ENCODE peak calls at places on chromosomes 11 and 22, in four cellular contexts. W is skeletal muscle cell, Z is NCI-H82, E is smooth muscle cell of the brain vasculature. R is an unnamed sample.
A peak's percentile ranks its signal among the peaks of the same experiment; 100 is the strongest.

GRCh38 chr22:43928418-43929307 is 5.1 kb downstream of the PNPLA3 start:
- DNase-seq in W (no peak), Z (no peak), E (no peak), R (peak; percentile 25)

GRCh38 chr22:45552580-45553332 is 50.1 kb downstream of the FBLN1 start:
- DNase-seq in W (peak; percentile 61), Z (no peak), E (peak; percentile 68), R (no peak)

GRCh38 chr22:46078241-46079092 is 71.9 kb upstream of the PPARA start:
- DNase-seq in W (no peak), Z (no peak), E (no peak), R (no peak)

GRCh38 chr22:23910496-23911190 is 16.5 kb downstream of the MIF start:
- DNase-seq in W (no peak), Z (no peak), E (no peak), R (no peak)

GRCh38 chr11:55942785-55943392 is 6.7 kb upstream of the OR5I1 start:
- DNase-seq in W (no peak), Z (peak; percentile 53), E (no peak), R (peak; percentile 12)

GRCh38 chr11:35558468-35558867 is 33.1 kb upstream of the PAMR1 start:
- DNase-seq in W (no peak), Z (no peak), E (no peak), R (no peak)

GRCh38 chr11:9953994-9954626 is 290.2 kb downstream of the SWAP70 start:
- DNase-seq in W (peak; percentile 78), Z (no peak), E (peak; percentile 47), R (no peak)

GRCh38 chr22:49368221-49368975 is 459.3 kb downstream of the BRD1 start:
- DNase-seq in W (no peak), Z (no peak), E (no peak), R (no peak)

GRCh38 chr11:45215098-45215497 is 68.7 kb downstream of the PRDM11 start:
- DNase-seq in W (no peak), Z (no peak), E (no peak), R (no peak)

GRCh38 chr22:19124377-19124776 is 2.2 kb upstream of the DGCR2 start:
- DNase-seq in W (no peak), Z (no peak), E (no peak), R (no peak)

GRCh38 chr11:5204787-5205186 is 4.3 kb upstream of the OR51V1 start:
- DNase-seq in W (peak; percentile 45), Z (peak; percentile 42), E (peak; percentile 44), R (peak; percentile 11)

GRCh38 chr11:8763070-8763469 is 80.5 kb downstream of the RPL27A start:
- DNase-seq in W (no peak), Z (no peak), E (no peak), R (no peak)

GRCh38 chr22:30027791-30028190 is 52.5 kb upstream of the HORMAD2 start:
- DNase-seq in W (no peak), Z (no peak), E (no peak), R (peak; percentile 62)

GRCh38 chr11:108233277-108233945 is 10.5 kb downstream of the ATM start:
- DNase-seq in W (no peak), Z (no peak), E (no peak), R (no peak)

GRCh38 chr22:38707346-38707745 is 1.6 kb downstream of the GTPBP1 start:
- DNase-seq in W (no peak), Z (no peak), E (no peak), R (peak; percentile 88)

GRCh38 chr22:40620464-40621046 is 16.0 kb downstream of the MRTFA start:
- DNase-seq in W (no peak), Z (no peak), E (no peak), R (no peak)

GRCh38 chr22:36365020-36365411 is 22.8 kb downstream of the MYH9 start:
- DNase-seq in W (peak; percentile 94), Z (no peak), E (no peak), R (peak; percentile 84)

GRCh38 chr11:87299041-87299481 is 261.3 kb downstream of the TMEM135 start:
- DNase-seq in W (no peak), Z (peak; percentile 29), E (no peak), R (peak; percentile 49)

GRCh38 chr11:119832536-119832935 is 103.5 kb upstream of the NECTIN1 start:
- DNase-seq in W (no peak), Z (peak; percentile 19), E (no peak), R (peak; percentile 98)

GRCh38 chr22:46352691-46353386 is 17.3 kb downstream of the TRMU start:
- DNase-seq in W (no peak), Z (peak; percentile 60), E (no peak), R (peak; percentile 37)

GRCh38 chr11:46348566-46348981 is 1.3 kb downstream of the DGKZ start:
- DNase-seq in W (no peak), Z (no peak), E (no peak), R (peak; percentile 91)

GRCh38 chr11:19739872-19740271 is 27.2 kb downstream of the NAV2 start:
- DNase-seq in W (no peak), Z (peak; percentile 57), E (no peak), R (no peak)

GRCh38 chr22:19187716-19188563 is 9.4 kb upstream of the SLC25A1 start:
- DNase-seq in W (no peak), Z (no peak), E (no peak), R (no peak)

GRCh38 chr11:88404932-88405710 is 67.6 kb upstream of the CTSC start:
- DNase-seq in W (no peak), Z (no peak), E (no peak), R (no peak)

GRCh38 chr22:24410110-24410856 is 17.1 kb upstream of the ADORA2A start:
- DNase-seq in W (no peak), Z (no peak), E (no peak), R (no peak)

GRCh38 chr11:8739309-8739793 is 56.8 kb downstream of the RPL27A start:
- DNase-seq in W (no peak), Z (no peak), E (no peak), R (peak; percentile 27)

GRCh38 chr11:86291466-86292262 is 10.4 kb upstream of the HIKESHI start:
- DNase-seq in W (no peak), Z (peak; percentile 37), E (peak; percentile 4), R (peak; percentile 61)